ENCODE peak calls at places on chromosomes 13 and 19, in six cellular contexts. T is ovary, O is choroid plexus epithelial cell, B is SK-N-SH, Y is heart right ventricle, L is mucosa of descending colon. Z is an unnamed sample.

GRCh38 chr19:57803594-57804325 is 11.0 kb downstream of the ZNF552 start:
- DNase-seq in O (peak; percentile 80), T (no peak), Y (no peak), L (peak; percentile 60), B (peak; percentile 68), Z (peak; percentile 74)

GRCh38 chr13:74288361-74288911 is 154.2 kb upstream of the KLF12 start:
- DNase-seq in B (peak; percentile 10), Y (peak; percentile 35), L (peak; percentile 60), T (peak; percentile 23), O (no peak), Z (no peak)

GRCh38 chr13:21435710-21436151 is 23.4 kb downstream of the ZDHHC20 start:
- DNase-seq in O (peak; percentile 87), L (peak; percentile 61), B (no peak), T (no peak), Y (peak; percentile 45), Z (no peak)

GRCh38 chr13:19673473-19674430 is 40.3 kb downstream of the MPHOSPH8 start:
- DNase-seq in O (peak; percentile 42), L (no peak), B (no peak), Y (no peak), T (no peak), Z (no peak)

GRCh38 chr13:50081106-50081898 is 66.1 kb downstream of the KCNRG start:
- DNase-seq in O (no peak), B (peak; percentile 68), Y (peak; percentile 56), L (peak; percentile 81), T (peak; percentile 66), Z (peak; percentile 73)

GRCh38 chr13:92952161-92952560 is 274.4 kb upstream of the GPC6 start:
- DNase-seq in Y (no peak), T (no peak), O (no peak), L (no peak), B (no peak), Z (no peak)

GRCh38 chr19:13154911-13155471 is 4.8 kb downstream of the IER2 start:
- DNase-seq in L (peak; percentile 93), Y (no peak), O (peak; percentile 71), B (peak; percentile 61), T (peak; percentile 83), Z (peak; percentile 87)

GRCh38 chr19:39223703-39224279 is 19.7 kb upstream of the SYCN start:
- DNase-seq in L (no peak), O (peak; percentile 62), B (no peak), T (no peak), Y (no peak), Z (no peak)

GRCh38 chr19:4867534-4868285 is at the start of gene PLIN3:
- DNase-seq in Y (peak; percentile 98), O (peak; percentile 98), T (peak; percentile 99), B (peak; percentile 100), L (peak; percentile 97), Z (peak; percentile 97)

GRCh38 chr19:6273701-6274601 is 5.8 kb downstream of the MLLT1 start:
- DNase-seq in L (peak; percentile 80), Y (peak; percentile 80), O (peak; percentile 82), B (peak; percentile 74), T (peak; percentile 80), Z (no peak)

GRCh38 chr13:110233181-110233641 is 73.7 kb downstream of the COL4A1 start:
- DNase-seq in Y (peak; percentile 29), T (peak; percentile 63), L (no peak), O (peak; percentile 92), B (peak; percentile 42), Z (no peak)

GRCh38 chr13:42453091-42453645 is 120.8 kb upstream of the TNFSF11 start:
- DNase-seq in O (no peak), Y (no peak), B (no peak), L (no peak), T (no peak), Z (no peak)

GRCh38 chr19:10828981-10829821 is 6.8 kb downstream of the TMED1 start:
- DNase-seq in T (no peak), L (peak; percentile 53), Y (no peak), B (peak; percentile 36), O (no peak), Z (no peak)

GRCh38 chr13:65461590-65461989 is 1768.5 kb downstream of the PCDH9 start:
- DNase-seq in O (peak; percentile 96), T (no peak), B (no peak), Y (no peak), L (no peak), Z (no peak)

GRCh38 chr13:100753391-100753790 is 78.8 kb upstream of the TMTC4 start:
- DNase-seq in B (no peak), O (no peak), T (no peak), Y (no peak), L (no peak), Z (no peak)

GRCh38 chr19:52028027-52028779 is at the start of gene ZNF614:
- DNase-seq in L (peak; percentile 91), T (peak; percentile 82), O (peak; percentile 84), Y (peak; percentile 86), B (peak; percentile 89), Z (peak; percentile 90)

GRCh38 chr13:33401238-33401637 is 115.7 kb upstream of the STARD13 start:
- DNase-seq in O (no peak), B (no peak), L (peak; percentile 43), Y (peak; percentile 22), T (no peak), Z (no peak)

GRCh38 chr13:50320297-50320862 is 305.1 kb downstream of the KCNRG start:
- DNase-seq in B (no peak), O (peak; percentile 50), L (no peak), Y (no peak), T (no peak), Z (no peak)

GRCh38 chr19:30696514-30696913 is 324.3 kb downstream of the ZNF536 start:
- DNase-seq in B (peak; percentile 52), T (no peak), L (no peak), Y (no peak), O (peak; percentile 44), Z (no peak)
- TF ChIP-seq CTCF in B (no peak), T (no peak), L (no peak), Y (peak; percentile 38), O (peak; percentile 58), Z (peak; percentile 65)

DNA sequence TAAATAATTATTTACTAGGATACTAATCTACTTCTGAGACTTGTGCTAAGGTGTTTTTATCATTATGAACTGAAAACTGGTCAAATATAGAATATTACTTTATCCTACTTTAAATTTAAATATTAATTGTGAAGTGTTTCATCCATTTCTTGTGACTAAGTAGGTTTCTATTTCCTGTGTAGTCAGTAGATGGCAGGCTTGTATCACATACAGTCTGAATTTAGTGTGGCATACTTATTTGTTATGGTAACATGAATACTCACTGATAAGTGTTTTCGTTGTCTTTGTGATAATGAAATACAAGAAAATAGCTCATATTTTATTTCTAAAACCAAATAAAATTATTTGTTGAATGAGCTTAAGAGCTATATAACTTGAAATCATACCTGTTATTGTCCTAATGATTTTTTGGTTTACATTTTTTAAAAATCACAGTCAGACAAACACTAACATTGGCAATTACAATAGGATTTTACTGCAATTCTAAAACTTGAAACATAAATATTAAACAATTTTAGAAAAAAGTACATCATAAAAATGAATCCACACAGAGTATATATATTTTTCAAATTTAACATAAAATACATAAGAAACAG is 904.6 kb upstream of the PCDH20 start:
- DNase-seq in L (no peak), T (no peak), B (peak; percentile 38), Y (no peak), O (peak; percentile 82), Z (no peak)
- TF ChIP-seq CTCF in L (no peak), T (no peak), B (peak; percentile 75), Y (peak; percentile 50), O (peak; percentile 66), Z (peak; percentile 90)

GRCh38 chr19:48637948-48638830 is 1.0 kb upstream of the DBP start:
- DNase-seq in B (peak; percentile 93), Y (peak; percentile 72), T (peak; percentile 89), O (peak; percentile 99), L (peak; percentile 89), Z (peak; percentile 86)
- TF ChIP-seq CTCF in B (peak; percentile 44), Y (peak; percentile 8), T (no peak), O (peak; percentile 31), L (no peak), Z (no peak)

DNA sequence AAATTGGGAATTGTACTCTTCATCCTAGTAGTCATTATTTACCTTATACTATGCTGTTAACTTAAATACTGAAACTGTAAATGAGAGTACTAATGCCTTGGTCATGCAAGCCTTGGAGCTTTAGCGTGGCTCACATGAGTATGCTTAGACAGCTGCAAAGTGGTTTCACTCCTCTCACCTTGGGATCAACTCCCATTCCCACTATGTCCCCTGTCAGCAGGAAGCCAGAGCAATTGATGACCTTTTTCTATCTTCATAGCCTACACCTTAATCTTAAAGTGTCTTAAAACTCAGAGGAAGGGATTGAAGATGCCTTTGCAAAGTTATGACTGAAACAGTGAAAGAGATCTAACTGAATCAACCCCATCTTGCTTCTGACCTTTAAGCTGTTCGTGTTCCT is 33.2 kb upstream of the CEACAM8 start:
- DNase-seq in T (no peak), L (no peak), Y (no peak), B (no peak), O (no peak), Z (no peak)
- TF ChIP-seq CTCF in T (no peak), L (no peak), Y (no peak), B (no peak), O (no peak), Z (no peak)

GRCh38 chr19:3545669-3546034 is 6.7 kb downstream of the TEKTIP1 start:
- DNase-seq in L (no peak), T (no peak), B (no peak), O (no peak), Y (no peak), Z (no peak)

GRCh38 chr19:3546119-3546518 is 7.1 kb downstream of the TEKTIP1 start:
- DNase-seq in O (no peak), B (no peak), Y (no peak), T (peak; percentile 29), L (no peak), Z (no peak)

GRCh38 chr19:3544054-3544376 is 5.0 kb downstream of the TEKTIP1 start:
- DNase-seq in O (no peak), Y (no peak), L (no peak), T (no peak), B (no peak), Z (no peak)

GRCh38 chr19:3543150-3544053 is 4.4 kb downstream of the TEKTIP1 start:
- DNase-seq in L (peak; percentile 53), T (no peak), Y (peak; percentile 51), B (no peak), O (no peak), Z (no peak)

GRCh38 chr19:3544742-3545668 is 6.0 kb downstream of the TEKTIP1 start:
- DNase-seq in Y (peak; percentile 83), L (peak; percentile 75), O (peak; percentile 50), B (peak; percentile 94), T (peak; percentile 69), Z (peak; percentile 86)
- TF ChIP-seq CTCF in Y (peak; percentile 93), L (peak; percentile 94), O (peak; percentile 95), B (peak; percentile 88), T (peak; percentile 66), Z (peak; percentile 97)

GRCh38 chr19:55249841-55250240 is 9.0 kb downstream of the PPP6R1 start:
- DNase-seq in T (no peak), Y (no peak), O (no peak), B (no peak), L (no peak), Z (no peak)
- TF ChIP-seq CTCF in T (no peak), Y (no peak), O (no peak), B (no peak), L (no peak), Z (no peak)

Z was measured in type B pancreatic cell.